ENCODE peak calls at places on chromosomes 6 and 20, in four cellular contexts. O, M, B and C are unnamed samples.

GRCh38 chr20:5504061-5504739 is 187.4 kb upstream of the PROKR2 start:
- DNase-seq in O (peak), M (peak), B (peak), C (peak)

GRCh38 chr6:26543953-26544352 is 5.8 kb downstream of the HMGN4 start:
- DNase-seq in O (no peak), M (no peak), B (no peak), C (no peak)

GRCh38 chr6:99434702-99435530 is 9.8 kb upstream of the PNISR start:
- DNase-seq in O (no peak), M (peak), B (no peak), C (no peak)

GRCh38 chr6:33610057-33610456 is 11.1 kb upstream of the ITPR3 start:
- DNase-seq in O (no peak), M (no peak), B (no peak), C (no peak)

GRCh38 chr20:10861086-10861485 is 187.3 kb upstream of the JAG1 start:
- DNase-seq in O (no peak), M (peak), B (no peak), C (no peak)

GRCh38 chr20:43723735-43724134 is 3.1 kb downstream of the GTSF1L start:
- DNase-seq in O (no peak), M (no peak), B (no peak), C (no peak)

GRCh38 chr6:141107562-141108160 is 1025.1 kb upstream of the GJE1 start:
- DNase-seq in O (no peak), M (peak), B (no peak), C (no peak)

GRCh38 chr6:18640754-18641153 is 253.6 kb downstream of the RNF144B start:
- DNase-seq in O (no peak), M (no peak), B (no peak), C (no peak)

DNA sequence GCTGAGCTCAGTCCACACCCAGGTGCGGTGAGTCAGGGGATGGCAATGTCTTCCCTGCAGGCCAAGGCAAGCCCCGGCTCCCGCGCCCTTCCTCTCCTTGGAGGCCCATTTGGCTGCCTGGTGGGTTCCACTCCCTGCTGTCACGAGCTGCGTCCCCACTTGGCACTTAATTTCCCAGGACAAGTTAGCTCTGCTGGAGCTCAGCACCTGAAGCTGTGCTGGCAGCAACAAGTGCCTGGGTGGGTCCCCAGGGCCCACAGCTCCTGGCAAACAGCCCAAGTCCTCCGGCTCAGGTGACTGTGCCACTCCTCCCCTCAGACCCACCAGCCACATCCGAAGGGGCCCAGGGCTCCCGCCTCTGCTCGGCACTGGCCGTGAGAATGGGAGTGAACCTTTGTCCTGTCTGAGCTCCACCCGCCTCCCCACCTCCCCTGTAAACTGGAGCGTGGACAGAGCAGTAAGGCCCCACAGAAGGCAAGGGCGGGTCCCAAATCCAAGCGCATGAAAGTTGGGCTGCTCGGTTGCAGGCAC is 16.9 kb downstream of the LAMA5 start:
- DNase-seq in O (no peak), M (no peak), B (peak), C (no peak)
- TF ChIP-seq CTCF in O (no peak), M (no peak), B (no peak), C (no peak)

GRCh38 chr20:37736132-37736531 is 42.3 kb downstream of the CTNNBL1 start:
- DNase-seq in O (no peak), M (no peak), B (no peak), C (no peak)

GRCh38 chr20:37735541-37735940 is 41.7 kb downstream of the CTNNBL1 start:
- DNase-seq in O (no peak), M (no peak), B (no peak), C (no peak)

GRCh38 chr20:37729909-37730308 is 36.1 kb downstream of the CTNNBL1 start:
- DNase-seq in O (no peak), M (peak), B (no peak), C (no peak)

GRCh38 chr20:37734228-37734980 is 40.6 kb downstream of the CTNNBL1 start:
- DNase-seq in O (no peak), M (peak), B (no peak), C (no peak)

DNA sequence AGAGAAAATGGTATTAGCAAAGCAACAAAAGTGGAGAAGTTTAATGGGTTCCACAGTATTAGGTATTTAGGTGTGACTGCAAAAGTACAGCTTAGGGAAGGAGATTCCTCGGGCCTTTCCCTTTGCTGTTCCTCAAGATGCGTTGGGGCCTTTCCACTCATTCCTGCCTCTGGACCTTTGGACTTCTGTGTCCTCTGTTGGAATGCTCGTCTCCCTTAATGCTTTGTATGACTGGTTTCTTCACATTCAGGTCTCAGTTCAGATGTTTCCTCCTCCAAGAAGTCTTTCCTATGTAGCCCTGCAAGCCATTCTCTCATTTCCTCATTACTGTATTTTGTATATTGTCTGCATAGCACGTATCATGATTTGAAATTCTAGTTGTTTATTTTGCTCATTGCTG is 39.6 kb downstream of the CTNNBL1 start:
- DNase-seq in O (no peak), M (no peak), B (no peak), C (no peak)
- H3K27ac ChIP-seq in O (no peak), M (no peak), B (no peak), C (no peak)

GRCh38 chr6:109455502-109456282 is at the start of gene MICAL1:
- DNase-seq in O (no peak), M (peak), B (peak), C (peak)
- TF ChIP-seq CTCF in O (no peak), M (no peak), B (peak), C (no peak)

GRCh38 chr20:32478576-32478975 is 106.6 kb downstream of the NOL4L start:
- DNase-seq in O (no peak), M (no peak), B (no peak), C (no peak)

GRCh38 chr20:32477594-32478512 is 107.3 kb downstream of the NOL4L start:
- DNase-seq in O (no peak), M (no peak), B (peak), C (peak)

GRCh38 chr20:32474967-32475819 is 109.9 kb downstream of the NOL4L start:
- DNase-seq in O (peak), M (peak), B (peak), C (peak)

GRCh38 chr20:32479012-32479411 is 106.1 kb downstream of the NOL4L start:
- DNase-seq in O (no peak), M (no peak), B (no peak), C (no peak)

GRCh38 chr20:32476684-32477593 is 108.2 kb downstream of the NOL4L start:
- DNase-seq in O (no peak), M (no peak), B (no peak), C (no peak)
- H3K27ac ChIP-seq in O (peak), M (no peak), B (peak), C (peak)

GRCh38 chr6:97059473-97059872 is 134.9 kb downstream of the KLHL32 start:
- DNase-seq in O (no peak), M (peak), B (no peak), C (no peak)
- TF ChIP-seq CTCF in O (peak), M (peak), B (peak), C (peak)

DNA sequence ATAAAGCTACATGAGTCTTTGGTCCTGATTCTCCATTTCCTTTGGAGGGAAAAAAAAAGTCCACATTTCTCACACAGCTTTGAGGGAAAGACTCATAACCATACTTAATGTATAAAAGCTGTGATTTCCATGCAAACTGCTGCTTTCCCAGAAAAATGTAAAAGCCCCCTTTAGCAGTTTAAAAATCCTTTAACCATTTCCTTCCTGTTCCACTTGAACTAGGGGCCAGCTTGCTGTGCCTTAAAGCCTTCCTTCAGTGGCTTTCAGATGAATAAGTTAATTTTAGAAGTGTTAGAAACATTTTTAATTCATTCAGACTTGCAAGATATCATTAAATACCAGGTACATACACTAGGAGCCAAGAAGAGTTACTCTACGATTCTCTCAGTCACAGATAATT is 273.5 kb downstream of the PKHD1 start:
- DNase-seq in O (no peak), M (no peak), B (no peak), C (no peak)
- H3K27ac ChIP-seq in O (no peak), M (no peak), B (no peak), C (no peak)

DNA sequence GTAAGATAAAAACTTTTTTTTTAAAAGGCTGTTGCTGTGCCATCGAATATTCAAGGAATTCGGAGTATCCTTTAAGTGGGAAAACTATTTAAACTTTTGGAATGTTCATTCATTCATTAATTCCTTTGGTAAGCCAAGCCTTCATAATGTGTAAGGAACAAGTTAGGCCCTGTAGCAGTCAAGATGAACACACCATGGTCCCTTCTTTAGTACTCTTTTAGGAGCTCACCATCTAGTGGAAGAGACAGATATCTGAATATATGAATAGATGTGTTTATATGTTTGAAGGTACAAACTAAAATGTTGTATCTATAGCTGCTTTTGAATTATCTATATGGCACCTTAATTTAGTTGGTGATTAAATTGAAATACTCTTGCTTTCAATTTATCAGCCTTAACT is 5.8 kb downstream of the SPO11 start:
- DNase-seq in O (no peak), M (peak), B (no peak), C (no peak)
- TF ChIP-seq CTCF in O (no peak), M (no peak), B (no peak), C (no peak)

DNA sequence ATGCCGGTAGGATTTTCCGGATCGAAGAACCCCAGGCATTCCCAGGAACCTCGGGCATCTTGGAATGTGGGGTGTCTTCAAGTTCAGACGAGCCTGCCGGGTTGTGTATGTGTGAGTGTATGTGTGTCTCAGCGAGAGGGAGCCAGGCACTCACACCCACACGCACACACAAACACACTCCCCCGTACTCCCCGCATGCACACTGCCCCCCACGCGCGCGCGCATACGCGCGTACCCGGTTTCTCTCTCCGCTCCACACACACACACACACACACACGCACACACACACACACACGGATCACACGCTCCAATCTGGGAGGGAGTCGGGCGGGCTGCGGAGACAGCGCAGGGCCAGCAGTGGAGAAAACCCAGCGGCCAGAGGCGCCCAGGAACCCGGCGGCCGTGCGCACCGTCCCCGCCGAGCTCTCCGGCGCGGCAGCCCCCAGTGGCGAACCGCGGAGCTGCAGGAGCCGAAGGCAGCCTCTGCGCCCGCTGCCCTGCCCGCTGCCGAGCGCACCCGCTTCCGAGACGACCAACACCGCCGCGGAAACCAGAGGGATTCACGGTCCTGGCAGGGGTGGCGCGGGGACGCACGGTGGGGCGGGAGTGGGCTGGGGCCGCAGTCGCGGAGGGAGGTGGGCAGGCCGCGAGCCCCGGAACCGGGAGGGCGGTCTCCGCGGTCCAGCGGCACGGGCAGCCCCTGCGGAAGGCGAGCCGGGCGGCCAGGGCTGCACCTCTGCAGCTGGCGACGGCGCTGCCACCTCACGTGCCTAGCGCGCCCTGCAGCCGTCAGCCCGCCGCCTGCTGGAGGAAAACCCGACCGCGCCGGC is at the start of gene LRFN2:
- DNase-seq in O (peak), M (peak), B (peak), C (peak)
- H3K27ac ChIP-seq in O (no peak), M (no peak), B (no peak), C (no peak)

GRCh38 chr20:2713285-2713684 is 20.7 kb downstream of the EBF4 start:
- DNase-seq in O (no peak), M (no peak), B (no peak), C (no peak)
- TF ChIP-seq CTCF in O (peak), M (no peak), B (peak), C (no peak)